ENCODE peak calls at places on chromosomes 4 and X, in ten cellular contexts. J is left ventricle myocardium inferior; H is mesendoderm; G is fibroblast of lung; B is colonic mucosa; M is upper lobe of left lung; V is IMR-90; Z is body of pancreas; O is lower lobe of right lung; A is CD4-positive, CD25-positive, alpha-beta regulatory T cell. F is an unnamed sample.
A peak's percentile ranks its signal among the peaks of the same experiment; 100 is the strongest.

GRCh38 chrX:119790977-119791436 is 423 bp downstream of the RPL39 start:
- DNase-seq in A (peak; percentile 8), B (peak; percentile 29), J (no peak), M (peak; percentile 88), V (peak; percentile 26), H (peak; percentile 37), O (no peak), G (peak; percentile 17), Z (peak; percentile 19), F (peak; percentile 51)

GRCh38 chr4:1494416-1495315 is 88.4 kb upstream of the NKX1-1 start:
- DNase-seq in Z (no peak), O (peak; percentile 36), J (no peak), B (no peak), M (peak; percentile 63), V (no peak), G (no peak), A (no peak), H (no peak), F (no peak)

GRCh38 chr4:87251104-87251503 is 30.7 kb upstream of the KLHL8 start:
- DNase-seq in H (no peak), M (no peak), Z (no peak), B (no peak), O (no peak), G (peak; percentile 14), J (peak; percentile 17), A (no peak), V (no peak), F (no peak)

GRCh38 chrX:97525981-97526380 is 642.3 kb downstream of the RPA4 start:
- DNase-seq in Z (no peak), M (no peak), H (no peak), A (no peak), G (no peak), B (no peak), V (no peak), J (no peak), O (no peak), F (no peak)

GRCh38 chr4:39151120-39151713 is 31.1 kb upstream of the WDR19 start:
- DNase-seq in O (no peak), J (no peak), H (peak; percentile 2), M (no peak), A (no peak), G (peak; percentile 39), V (peak; percentile 64), B (no peak), Z (no peak), F (peak; percentile 65)

GRCh38 chr4:15238720-15239119 is 189.1 kb upstream of the C1QTNF7 start:
- DNase-seq in B (no peak), J (no peak), O (no peak), A (no peak), M (no peak), V (peak; percentile 63), Z (no peak), H (peak; percentile 70), G (peak; percentile 30), F (peak; percentile 30)

GRCh38 chr4:95360911-95361695 is 187.7 kb downstream of the UNC5C start:
- DNase-seq in Z (no peak), M (no peak), G (no peak), V (no peak), J (no peak), H (no peak), B (no peak), A (no peak), O (no peak), F (no peak)

GRCh38 chr4:72505314-72505744 is 63.7 kb downstream of the ADAMTS3 start:
- DNase-seq in A (no peak), Z (no peak), J (no peak), G (peak; percentile 56), M (no peak), V (peak; percentile 58), B (no peak), H (peak; percentile 86), O (no peak), F (peak; percentile 37)

GRCh38 chrX:149002320-149002719 is 501.9 kb downstream of the AFF2 start:
- DNase-seq in G (no peak), M (no peak), O (no peak), J (no peak), H (peak; percentile 68), V (no peak), Z (no peak), B (no peak), A (no peak), F (no peak)

GRCh38 chrX:153504445-153505016 is 9.8 kb downstream of the BGN start:
- DNase-seq in B (no peak), J (no peak), M (peak; percentile 40), H (no peak), O (no peak), Z (no peak), G (no peak), A (no peak), V (no peak), F (peak; percentile 9)

GRCh38 chrX:30304866-30305265 is 4.3 kb downstream of the NR0B1 start:
- DNase-seq in B (no peak), G (no peak), J (no peak), A (no peak), M (no peak), V (no peak), Z (no peak), O (no peak), H (no peak), F (no peak)

GRCh38 chrX:153303276-153304262 is 18.0 kb downstream of the PNMA6F start:
- DNase-seq in M (no peak), V (no peak), G (no peak), H (no peak), B (no peak), Z (no peak), A (no peak), O (no peak), J (no peak), F (peak; percentile 16)

GRCh38 chr4:8202108-8202507 is 3.0 kb downstream of the SH3TC1 start:
- DNase-seq in A (no peak), V (no peak), G (no peak), B (no peak), Z (no peak), O (no peak), M (peak; percentile 66), H (no peak), J (no peak), F (peak; percentile 19)
- H3K4me1 ChIP-seq in A (peaks cover 58% of the 10 kb centered on the region), V (peaks cover 17% of the 10 kb centered on the region), G (peaks cover 23% of the 10 kb centered on the region), B (peaks cover 8% of the 10 kb centered on the region), Z (peaks cover 52% of the 10 kb centered on the region), O (peaks cover 58% of the 10 kb centered on the region), M (peaks cover 41% of the 10 kb centered on the region), H (no peaks in the 10 kb centered on the region), J (peaks cover 45% of the 10 kb centered on the region), F (peaks cover 53% of the 10 kb centered on the region)

GRCh38 chrX:10098235-10098819 is 58.4 kb upstream of the CLCN4 start:
- DNase-seq in G (no peak), A (peak; percentile 29), Z (no peak), V (no peak), H (no peak), B (no peak), J (no peak), O (no peak), M (no peak), F (peak; percentile 77)

GRCh38 chrX:10102046-10102704 is 54.6 kb upstream of the CLCN4 start:
- DNase-seq in M (peak; percentile 5), V (no peak), O (no peak), J (no peak), Z (peak; percentile 73), B (no peak), G (no peak), H (no peak), A (no peak), F (no peak)

GRCh38 chrX:10101269-10101668 is 55.5 kb upstream of the CLCN4 start:
- DNase-seq in Z (no peak), M (no peak), J (no peak), O (no peak), G (no peak), V (peak; percentile 40), B (peak; percentile 58), A (no peak), H (no peak), F (no peak)

GRCh38 chrX:10095698-10096432 is 60.9 kb upstream of the CLCN4 start:
- DNase-seq in O (no peak), A (no peak), H (no peak), M (no peak), Z (no peak), B (no peak), V (no peak), G (no peak), J (no peak), F (no peak)

DNA sequence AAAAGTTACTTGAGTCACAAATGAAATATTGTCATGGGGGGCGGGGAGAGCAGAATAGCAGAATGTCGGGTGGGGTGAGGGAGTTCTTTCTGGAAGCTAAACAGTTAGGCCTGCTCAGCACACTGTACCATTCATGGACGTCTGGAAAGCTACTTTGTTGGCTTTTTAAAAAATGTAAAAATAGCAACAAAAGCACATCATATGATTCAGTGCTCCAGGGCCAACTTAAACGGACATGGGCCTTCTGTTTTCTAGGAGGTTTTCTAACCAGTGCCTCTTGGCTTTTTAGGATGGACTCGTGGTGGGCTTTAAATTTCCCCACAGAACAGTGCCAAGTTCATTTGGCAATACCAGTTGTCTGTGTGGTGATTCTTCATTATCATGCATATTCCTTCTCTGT is 57.4 kb upstream of the CLCN4 start:
- DNase-seq in G (no peak), V (no peak), A (no peak), B (no peak), J (no peak), M (no peak), H (no peak), Z (no peak), O (no peak), F (no peak)
- H3K4me1 ChIP-seq in G (peaks cover 7% of the 10 kb centered on the region), V (peaks cover 4% of the 10 kb centered on the region), A (peaks cover 5% of the 10 kb centered on the region), B (no peaks in the 10 kb centered on the region), J (peaks cover 32% of the 10 kb centered on the region), M (peaks cover 5% of the 10 kb centered on the region), H (no peaks in the 10 kb centered on the region), Z (peaks cover 26% of the 10 kb centered on the region), O (no peaks in the 10 kb centered on the region), F (peaks cover 72% of the 10 kb centered on the region)

GRCh38 chr4:76276813-76277212 is 25.3 kb downstream of the FAM47E start:
- DNase-seq in H (no peak), O (no peak), Z (no peak), A (no peak), B (no peak), G (no peak), J (no peak), M (no peak), V (no peak), F (no peak)
- H3K4me1 ChIP-seq in H (no peaks in the 10 kb centered on the region), O (no peaks in the 10 kb centered on the region), Z (peaks cover 9% of the 10 kb centered on the region), A (no peaks in the 10 kb centered on the region), B (no peaks in the 10 kb centered on the region), G (no peaks in the 10 kb centered on the region), J (peaks cover 15% of the 10 kb centered on the region), M (no peaks in the 10 kb centered on the region), V (no peaks in the 10 kb centered on the region), F (no peaks in the 10 kb centered on the region)

DNA sequence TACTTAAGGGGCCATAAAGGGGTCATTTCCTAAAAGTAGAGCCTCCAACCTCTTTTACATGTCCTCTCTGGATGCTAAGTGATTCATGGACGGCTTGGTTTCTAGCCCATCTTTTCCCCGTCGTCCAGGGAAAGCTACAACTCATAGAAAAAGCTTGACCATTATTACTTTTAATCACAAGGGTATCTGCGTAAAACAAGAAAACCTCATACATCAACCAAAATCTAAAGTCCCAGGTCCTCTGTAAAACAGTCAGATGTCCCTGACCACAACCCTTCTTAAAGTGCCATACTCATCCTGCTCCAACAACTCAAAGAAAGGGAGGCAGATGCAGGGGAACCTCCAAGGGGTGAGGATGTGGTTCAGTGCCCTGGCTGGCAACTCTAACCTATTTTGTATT is 29.6 kb downstream of the ADGRA3 start:
- DNase-seq in J (no peak), Z (no peak), M (no peak), A (no peak), B (no peak), G (peak; percentile 73), H (no peak), O (no peak), V (no peak), F (no peak)
- H3K4me1 ChIP-seq in J (peaks cover 62% of the 10 kb centered on the region), Z (peaks cover 20% of the 10 kb centered on the region), M (peaks cover 4% of the 10 kb centered on the region), A (no peaks in the 10 kb centered on the region), B (peaks cover 13% of the 10 kb centered on the region), G (peaks cover 22% of the 10 kb centered on the region), H (peaks cover 7% of the 10 kb centered on the region), O (peaks cover 9% of the 10 kb centered on the region), V (peaks cover 17% of the 10 kb centered on the region), F (no peaks in the 10 kb centered on the region)

F was measured in OCI-LY7.